ENCODE peak calls at places on chromosomes 3 and 15, in seven cellular contexts. V is activated B cell treated with CpG ODN at 0.5 μM for 24 hours, U is neural crest cell, Q is endodermal cell, Y is BJ, N is progenitor cell of endocrine pancreas, J is heart right ventricle. K is an unnamed sample.

GRCh38 chr3:54703906-54704305 is 224.0 kb downstream of the LRTM1 start:
- DNase-seq in V (no peak), J (no peak), N (no peak), Y (no peak), Q (no peak), U (no peak), K (no peak)

GRCh38 chr15:47754312-47754711 is 37.0 kb downstream of the SEMA6D start:
- DNase-seq in Y (no peak), Q (no peak), V (no peak), U (no peak), N (no peak), J (no peak), K (no peak)

GRCh38 chr3:185470323-185470722 is 28.5 kb downstream of the TMEM41A start:
- DNase-seq in Q (peak; percentile 64), N (no peak), Y (no peak), J (no peak), U (no peak), V (no peak), K (no peak)

GRCh38 chr3:192812736-192813383 is 85.5 kb upstream of the FGF12 start:
- DNase-seq in Y (no peak), N (no peak), U (peak; percentile 50), J (no peak), Q (peak; percentile 67), V (no peak), K (peak; percentile 59)

GRCh38 chr15:94327356-94327936 is 96.1 kb downstream of the MCTP2 start:
- DNase-seq in U (peak; percentile 20), N (no peak), J (no peak), V (no peak), Q (no peak), Y (no peak), K (peak; percentile 45)

GRCh38 chr3:16665282-16665741 is 60.1 kb upstream of the DAZL start:
- DNase-seq in V (no peak), N (no peak), Y (no peak), U (no peak), Q (no peak), J (no peak), K (no peak)

GRCh38 chr3:47082519-47082918 is 81.4 kb downstream of the SETD2 start:
- DNase-seq in Y (peak; percentile 28), J (no peak), U (no peak), V (no peak), N (no peak), Q (no peak), K (no peak)

GRCh38 chr3:46406786-46407611 is at the start of the genes CCR5AS and CCRL2:
- DNase-seq in U (no peak), Q (no peak), Y (no peak), V (peak; percentile 22), N (no peak), J (peak; percentile 85), K (peak; percentile 25)

GRCh38 chr3:119695480-119695879 is 7.3 kb upstream of the CFAP91 start:
- DNase-seq in U (no peak), Q (no peak), N (no peak), V (no peak), J (no peak), Y (no peak), K (no peak)

GRCh38 chr3:3801510-3801841 is 2.2 kb downstream of the LRRN1 start:
- DNase-seq in J (no peak), U (peak; percentile 17), Y (no peak), V (no peak), N (no peak), Q (peak; percentile 63), K (no peak)

GRCh38 chr3:33061782-33062181 is 35.2 kb downstream of the GLB1 start:
- DNase-seq in V (no peak), U (no peak), Y (no peak), Q (no peak), J (no peak), N (no peak), K (no peak)

GRCh38 chr15:29070471-29071192 is 184.9 kb downstream of the APBA2 start:
- DNase-seq in N (no peak), U (no peak), J (no peak), V (no peak), Q (peak; percentile 18), Y (no peak), K (no peak)

GRCh38 chr3:46947981-46948791 is 28.4 kb downstream of the CCDC12 start:
- DNase-seq in U (no peak), Y (no peak), J (peak; percentile 62), Q (peak; percentile 83), V (no peak), N (no peak), K (no peak)

GRCh38 chr15:92811514-92811913 is 88.6 kb upstream of the CHD2 start:
- DNase-seq in Y (no peak), V (no peak), J (no peak), U (no peak), N (no peak), Q (no peak), K (no peak)

GRCh38 chr15:58438956-58439355 is 7.2 kb downstream of the LIPC start:
- DNase-seq in U (peak; percentile 14), Y (no peak), N (no peak), V (no peak), J (peak; percentile 65), Q (peak; percentile 68), K (peak; percentile 38)

GRCh38 chr3:73746610-73747009 is 121.9 kb upstream of the PDZRN3 start:
- DNase-seq in J (no peak), N (no peak), U (no peak), V (no peak), Y (no peak), Q (no peak), K (no peak)

GRCh38 chr3:9226326-9226725 is 23.1 kb downstream of the SRGAP3 start:
- DNase-seq in Y (no peak), U (no peak), V (no peak), N (no peak), Q (no peak), J (no peak), K (no peak)

GRCh38 chr15:65194826-65195541 is 9.8 kb upstream of the CLPX start:
- DNase-seq in N (no peak), Q (peak; percentile 48), V (no peak), Y (no peak), J (no peak), U (no peak), K (no peak)

GRCh38 chr3:42443819-42444436 is 33.5 kb upstream of the LYZL4 start:
- DNase-seq in Y (peak; percentile 3), U (peak; percentile 88), N (peak; percentile 83), Q (peak; percentile 98), V (peak; percentile 64), J (peak; percentile 75), K (peak; percentile 95)
- TF ChIP-seq CTCF in Y (peak; percentile 96), U (peak; percentile 94), N (peak; percentile 95), Q (peak; percentile 96), V (peak; percentile 54), J (peak; percentile 96), K (peak; percentile 90)

DNA sequence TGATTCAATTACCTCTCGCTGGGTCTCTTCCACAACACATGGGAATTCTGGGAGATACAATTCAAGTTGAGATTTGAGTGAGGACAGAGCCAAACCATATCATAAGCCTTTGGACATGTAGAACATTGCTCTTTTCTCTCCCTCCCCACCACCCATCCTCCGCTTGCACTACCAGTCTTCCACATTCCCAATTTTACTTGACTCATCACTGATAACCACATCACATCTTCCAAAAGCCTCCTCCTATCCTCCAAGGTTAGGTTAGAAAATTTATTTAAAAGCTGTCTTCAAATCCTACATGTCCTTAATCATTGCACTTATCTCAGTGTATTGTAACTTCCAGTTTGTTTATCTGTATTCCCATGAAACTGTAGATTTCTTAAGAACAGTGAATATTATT is 10.4 kb downstream of the ZBED2 start:
- DNase-seq in U (no peak), Y (no peak), Q (no peak), V (no peak), J (no peak), N (no peak), K (no peak)
- TF ChIP-seq CTCF in U (no peak), Y (no peak), Q (no peak), V (no peak), J (no peak), N (no peak), K (no peak)

GRCh38 chr15:45118131-45118588 is 4.0 kb downstream of the DUOXA2 start:
- DNase-seq in Q (peak; percentile 97), Y (peak; percentile 26), N (peak; percentile 84), V (peak; percentile 71), U (peak; percentile 89), J (peak; percentile 89), K (peak; percentile 92)
- TF ChIP-seq CTCF in Q (peak; percentile 99), Y (peak; percentile 100), N (peak; percentile 99), V (peak; percentile 96), U (peak; percentile 99), J (peak; percentile 92), K (peak; percentile 82)

GRCh38 chr3:59780209-59780608 is 730.4 kb upstream of the CFAP20DC start:
- DNase-seq in V (no peak), Q (no peak), U (no peak), Y (no peak), J (no peak), N (no peak), K (no peak)
- TF ChIP-seq CTCF in V (no peak), Q (no peak), U (no peak), Y (no peak), J (no peak), N (no peak), K (no peak)

DNA sequence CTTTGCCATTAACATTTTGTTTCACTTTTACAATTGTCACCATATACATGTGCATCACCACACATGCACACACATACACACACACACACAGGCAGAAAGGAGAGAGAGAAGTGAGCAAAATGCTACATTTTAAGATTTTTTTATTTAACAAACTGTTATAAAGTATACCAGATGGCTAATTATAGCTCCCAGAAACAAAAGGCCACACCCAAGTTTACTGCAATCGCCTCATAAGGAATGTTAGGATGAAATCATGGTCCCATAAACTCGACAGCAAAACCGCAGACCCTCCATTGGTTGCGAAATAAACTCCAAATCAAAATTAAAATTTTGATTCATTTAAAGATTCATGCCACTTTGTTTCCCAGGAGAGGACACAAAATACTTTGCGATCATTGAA is 16.1 kb upstream of the C15orf61 start:
- DNase-seq in U (no peak), N (no peak), Y (peak; percentile 63), V (no peak), Q (no peak), J (no peak), K (no peak)
- TF ChIP-seq CTCF in U (no peak), N (no peak), Y (no peak), V (no peak), Q (no peak), J (no peak), K (no peak)

DNA sequence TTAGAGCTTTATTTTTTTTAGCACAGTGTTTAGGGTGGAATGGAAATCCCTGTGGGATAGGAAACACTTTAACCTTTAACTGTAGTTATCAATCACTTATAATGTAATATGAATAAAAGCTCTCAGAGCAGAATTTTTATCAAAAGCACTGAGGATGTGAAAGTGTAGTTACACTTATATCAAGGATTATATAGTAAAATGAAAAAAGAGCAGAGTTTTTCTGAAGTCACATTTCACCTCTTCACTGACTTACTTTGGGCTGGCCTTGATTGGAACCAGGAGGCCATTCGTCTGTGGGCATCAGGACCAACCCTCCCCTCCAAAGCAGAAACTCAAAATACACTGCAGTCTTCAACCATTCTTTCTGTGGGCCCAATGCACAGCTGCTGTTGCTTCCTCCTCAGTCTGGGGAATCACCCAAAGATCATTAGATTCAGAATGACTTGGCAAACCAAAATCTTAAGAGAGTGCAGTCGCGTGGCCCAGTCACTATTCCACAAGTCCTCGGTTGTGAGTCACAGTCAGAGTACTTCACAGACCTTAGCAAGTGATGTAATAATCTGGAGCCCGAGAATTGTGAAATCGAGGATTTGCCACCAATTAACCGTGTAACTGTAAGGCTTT is 132.6 kb upstream of the COL8A1 start:
- DNase-seq in Q (no peak), U (no peak), V (no peak), J (peak; percentile 42), N (no peak), Y (peak; percentile 87), K (no peak)
- TF ChIP-seq CTCF in Q (no peak), U (no peak), V (no peak), J (no peak), N (no peak), Y (no peak), K (no peak)